ENCODE peak calls at places on chromosomes 5 and 9, in six cellular contexts. V is transverse colon, N is GM12878, M is tibial nerve, P is K562, L is A549. D is an unnamed sample.

GRCh38 chr5:126965061-126965475 is 65.3 kb downstream of the MARCHF3 start:
- DNase-seq in P (no peak), M (no peak), V (no peak), L (no peak), N (peak; percentile 55), D (no peak)

GRCh38 chr9:87725900-87726709 is at the start of gene CTSL:
- DNase-seq in V (peak; percentile 89), P (peak; percentile 87), N (no peak), L (peak; percentile 89), M (peak; percentile 92), D (peak; percentile 95)

GRCh38 chr5:73792687-73793320 is 166.8 kb downstream of the ARHGEF28 start:
- DNase-seq in M (peak; percentile 90), V (peak; percentile 75), N (peak; percentile 41), L (peak; percentile 43), P (peak; percentile 72), D (peak; percentile 85)

GRCh38 chr9:128159073-128159783 is 837 bp upstream of the BBLN start:
- DNase-seq in P (peak; percentile 85), M (peak; percentile 14), V (peak; percentile 39), N (peak; percentile 37), L (no peak), D (peak; percentile 50)

GRCh38 chr9:15206949-15207696 is 99.9 kb downstream of the TTC39B start:
- DNase-seq in P (no peak), L (no peak), N (no peak), V (no peak), M (no peak), D (no peak)

GRCh38 chr9:95776131-95776530 is 99.4 kb upstream of the ERCC6L2 start:
- DNase-seq in P (no peak), N (no peak), L (no peak), M (no peak), V (no peak), D (no peak)

GRCh38 chr5:150517272-150518152 is 9.6 kb downstream of the NDST1 start:
- DNase-seq in N (no peak), V (peak; percentile 91), L (peak; percentile 93), P (peak; percentile 57), M (no peak), D (no peak)

GRCh38 chr5:171692936-171693335 is 92.7 kb upstream of the SMIM23 start:
- DNase-seq in V (no peak), M (no peak), L (no peak), N (no peak), P (no peak), D (no peak)

GRCh38 chr5:6707852-6708251 is 5.4 kb upstream of the TENT4A start:
- DNase-seq in L (no peak), N (no peak), V (no peak), M (no peak), P (no peak), D (no peak)

GRCh38 chr5:14261237-14261636 is 118.1 kb downstream of the TRIO start:
- DNase-seq in P (no peak), V (no peak), M (no peak), L (no peak), N (no peak), D (no peak)

GRCh38 chr5:142426676-142427364 is 102.0 kb upstream of the SPRY4 start:
- DNase-seq in V (no peak), L (no peak), P (no peak), M (no peak), N (no peak), D (no peak)

GRCh38 chr5:146388418-146388817 is 49.8 kb downstream of the POU4F3 start:
- DNase-seq in V (no peak), L (no peak), M (no peak), P (no peak), N (no peak), D (no peak)

GRCh38 chr5:10595678-10596309 is 31.9 kb downstream of the ANKRD33B start:
- DNase-seq in V (no peak), N (no peak), M (peak; percentile 60), P (peak; percentile 74), L (peak; percentile 92), D (peak; percentile 43)

GRCh38 chr9:78101247-78101646 is 69.6 kb upstream of the GNAQ start:
- DNase-seq in L (no peak), P (no peak), N (no peak), M (no peak), V (no peak), D (no peak)

GRCh38 chr9:33988219-33988890 is 60.3 kb downstream of the UBAP2 start:
- DNase-seq in N (peak; percentile 62), V (no peak), P (no peak), L (no peak), M (no peak), D (no peak)

GRCh38 chr5:28517691-28518090 is 1479.3 kb upstream of the CDH9 start:
- DNase-seq in L (no peak), P (no peak), N (no peak), M (no peak), V (no peak), D (no peak)

GRCh38 chr5:173963107-173963506 is 25.9 kb upstream of the C5orf47 start:
- DNase-seq in M (no peak), L (peak; percentile 43), N (no peak), P (no peak), V (no peak), D (no peak)

GRCh38 chr9:92665836-92666235 is 4.1 kb downstream of the IPPK start:
- DNase-seq in M (no peak), V (no peak), L (no peak), P (no peak), N (no peak), D (no peak)

GRCh38 chr5:93584531-93585053 is 1.6 kb downstream of the NR2F1 start:
- DNase-seq in L (no peak), N (no peak), P (no peak), M (no peak), V (no peak), D (peak; percentile 68)

GRCh38 chr5:121273818-121274433 is 577.8 kb upstream of the FTMT start:
- DNase-seq in V (no peak), N (no peak), L (peak; percentile 82), M (no peak), P (peak; percentile 43), D (no peak)

GRCh38 chr9:109520475-109521132 is 22.5 kb upstream of the PTPN3 start:
- DNase-seq in P (peak; percentile 73), M (peak; percentile 81), L (peak; percentile 81), V (peak; percentile 71), N (peak; percentile 27), D (peak; percentile 53)

GRCh38 chr5:58887721-58888409 is 305.0 kb downstream of the RAB3C start:
- DNase-seq in M (peak; percentile 44), V (no peak), N (no peak), P (no peak), L (no peak), D (peak; percentile 42)

GRCh38 chr5:58893551-58893950 is 310.7 kb downstream of the RAB3C start:
- DNase-seq in N (no peak), P (no peak), M (no peak), L (no peak), V (no peak), D (no peak)

GRCh38 chr5:58890265-58890664 is 307.4 kb downstream of the RAB3C start:
- DNase-seq in N (no peak), M (no peak), P (no peak), V (no peak), L (peak; percentile 39), D (no peak)

GRCh38 chr5:58891072-58891970 is 308.4 kb downstream of the RAB3C start:
- DNase-seq in N (no peak), V (peak; percentile 69), M (peak; percentile 87), L (peak; percentile 95), P (peak; percentile 51), D (peak; percentile 77)

GRCh38 chr5:58891971-58892343 is 309.1 kb downstream of the RAB3C start:
- DNase-seq in P (no peak), M (no peak), V (no peak), N (no peak), L (no peak), D (no peak)
- H3K27ac ChIP-seq in P (no peak overlapping the region), M (peak overlapping the region; percentile 75), V (no peak overlapping the region), N (no peak overlapping the region), L (peak overlapping the region; percentile 100), D (peak overlapping the region; percentile 74)

GRCh38 chr9:6759114-6759977 is 1.6 kb downstream of the KDM4C start:
- DNase-seq in V (peak; percentile 29), N (peak; percentile 62), P (peak; percentile 34), L (peak; percentile 38), M (peak; percentile 13), D (peak; percentile 23)

GRCh38 chr9:6761306-6761705 is 3.5 kb downstream of the KDM4C start:
- DNase-seq in L (no peak), V (no peak), P (no peak), M (no peak), N (no peak), D (no peak)

GRCh38 chr9:6757988-6758417 is 230 bp downstream of the KDM4C start:
- DNase-seq in M (peak; percentile 92), P (no peak), V (no peak), L (no peak), N (no peak), D (no peak)

GRCh38 chr9:6758418-6759113 is 793 bp downstream of the KDM4C start:
- DNase-seq in V (peak; percentile 76), P (peak; percentile 61), M (peak; percentile 42), N (no peak), L (peak; percentile 50), D (peak; percentile 66)

DNA sequence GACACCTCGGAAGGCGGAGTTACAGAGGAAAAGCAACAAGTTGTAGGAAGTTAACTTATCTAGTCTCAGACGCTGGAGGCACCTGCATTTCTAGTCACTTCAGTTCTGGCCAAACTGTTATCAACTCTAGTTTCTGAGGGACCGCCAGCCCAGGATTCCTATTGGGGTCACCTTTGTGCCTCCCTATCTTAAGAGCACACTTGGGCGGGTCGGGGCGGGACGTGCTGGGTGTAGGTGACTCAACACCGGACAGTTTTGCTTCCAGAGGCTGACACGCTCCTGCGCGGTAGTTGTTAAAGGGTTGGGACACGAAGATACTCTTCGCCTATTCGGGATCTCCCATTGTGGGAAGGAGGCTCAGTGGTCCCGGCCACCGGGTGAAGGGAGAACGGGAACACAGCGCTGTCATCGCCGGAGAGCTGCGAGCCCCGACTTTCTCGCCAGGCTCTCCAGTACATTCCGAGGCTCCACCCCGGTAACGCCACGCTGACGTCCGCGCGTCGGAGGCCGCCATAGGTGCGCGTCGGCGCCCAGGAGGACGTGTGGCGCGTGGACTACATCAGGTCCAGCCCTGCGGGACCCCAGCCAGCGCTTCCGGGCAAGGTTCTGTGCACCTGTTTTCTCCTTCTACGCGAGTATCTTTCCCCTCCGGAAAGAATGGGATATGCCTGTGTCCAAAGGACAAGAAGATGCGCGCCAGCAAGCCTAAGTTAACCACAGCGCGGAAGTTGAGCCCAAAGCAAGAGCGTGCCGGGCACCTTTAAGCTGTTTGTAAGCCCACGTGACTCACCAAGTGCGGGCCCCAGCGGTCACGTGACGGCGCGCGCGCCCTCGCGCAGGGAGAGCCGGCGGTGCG is at the start of gene KDM4C:
- DNase-seq in V (peak; percentile 95), P (peak; percentile 94), N (peak; percentile 88), M (peak; percentile 80), L (peak; percentile 98), D (peak; percentile 96)
- TF ChIP-seq EP300 in V (peak; percentile 34), P (no peak), N (peak; percentile 54), M (peak; percentile 97), L (no peak), D (peak; percentile 72)

GRCh38 chr9:13651969-13652663 is 372.6 kb upstream of the MPDZ start:
- DNase-seq in M (no peak), P (no peak), V (no peak), N (no peak), L (no peak), D (no peak)
- H3K27ac ChIP-seq in M (no peak overlapping the region), P (no peak overlapping the region), V (no peak overlapping the region), N (no peak overlapping the region), L (no peak overlapping the region), D (no peak overlapping the region)

DNA sequence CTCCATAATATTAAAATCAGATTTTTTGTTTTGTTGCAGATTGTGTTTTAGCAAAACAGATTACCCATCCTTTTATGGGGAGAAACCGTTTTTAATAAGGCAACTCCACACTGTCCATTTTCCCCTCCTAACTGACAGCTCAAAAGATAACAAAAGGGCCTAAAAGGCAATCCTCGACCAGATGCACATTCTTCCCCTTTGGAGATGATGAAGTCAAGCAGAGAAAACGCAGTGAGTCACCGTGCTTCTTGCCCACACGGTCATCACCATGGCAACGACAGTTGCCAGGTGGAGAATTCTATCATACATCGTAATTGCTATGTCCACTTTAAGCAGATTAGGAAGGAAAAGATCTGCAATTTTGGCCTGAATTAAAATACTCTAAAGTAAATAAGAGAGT is 96.4 kb downstream of the DIRAS2 start:
- DNase-seq in L (no peak), N (no peak), M (no peak), V (no peak), P (peak; percentile 1), D (no peak)
- TF ChIP-seq EP300 in L (no peak), N (no peak), M (no peak), V (no peak), P (no peak), D (no peak)

D was measured in ovary.